ENCODE peak calls at places on chromosomes 5 and 9, in four cellular contexts. X is H9, C is H1, N is neuronal stem cell. I is an unnamed sample. For H3K79me1, the result is how much of the 10 kb centered on the place peaks cover.

GRCh38 chr5:104412649-104413240 is 850.2 kb upstream of the NUDT12 start:
- DNase-seq in X (peak), C (peak), N (peak), I (no peak)

GRCh38 chr5:67003906-67004729 is 192.5 kb downstream of the CD180 start:
- DNase-seq in X (peak), C (peak), N (peak), I (peak)

GRCh38 chr5:124901081-124901480 is 154.6 kb upstream of the ZNF608 start:
- DNase-seq in X (no peak), C (no peak), N (no peak), I (no peak)

GRCh38 chr9:128540630-128541355 is 11.6 kb upstream of the SPTAN1 start:
- DNase-seq in X (no peak), C (no peak), N (no peak), I (no peak)

GRCh38 chr5:1183424-1184162 is 17.8 kb upstream of the SLC6A19 start:
- DNase-seq in X (no peak), C (no peak), N (no peak), I (no peak)

GRCh38 chr5:132327278-132327959 is 33.2 kb downstream of the SLC22A4 start:
- DNase-seq in X (no peak), C (no peak), N (no peak), I (no peak)

GRCh38 chr5:106047341-106047740 is 1623.4 kb downstream of the EFNA5 start:
- DNase-seq in X (no peak), C (no peak), N (no peak), I (no peak)

GRCh38 chr9:14926941-14927624 is 16.9 kb upstream of the FREM1 start:
- DNase-seq in X (no peak), C (no peak), N (no peak), I (no peak)

GRCh38 chr9:72509053-72509452 is 12.4 kb upstream of the TMC1 start:
- DNase-seq in X (no peak), C (no peak), N (no peak), I (peak)

GRCh38 chr9:131237931-131238401 is 38.3 kb downstream of the FAM78A start:
- DNase-seq in X (peak), C (no peak), N (peak), I (peak)

GRCh38 chr9:131236761-131237160 is 39.5 kb downstream of the FAM78A start:
- DNase-seq in X (no peak), C (no peak), N (no peak), I (no peak)

GRCh38 chr9:131239307-131239975 is 36.9 kb downstream of the FAM78A start:
- DNase-seq in X (no peak), C (no peak), N (no peak), I (no peak)

GRCh38 chr9:131237311-131237710 is 39.0 kb downstream of the FAM78A start:
- DNase-seq in X (no peak), C (no peak), N (no peak), I (no peak)

DNA sequence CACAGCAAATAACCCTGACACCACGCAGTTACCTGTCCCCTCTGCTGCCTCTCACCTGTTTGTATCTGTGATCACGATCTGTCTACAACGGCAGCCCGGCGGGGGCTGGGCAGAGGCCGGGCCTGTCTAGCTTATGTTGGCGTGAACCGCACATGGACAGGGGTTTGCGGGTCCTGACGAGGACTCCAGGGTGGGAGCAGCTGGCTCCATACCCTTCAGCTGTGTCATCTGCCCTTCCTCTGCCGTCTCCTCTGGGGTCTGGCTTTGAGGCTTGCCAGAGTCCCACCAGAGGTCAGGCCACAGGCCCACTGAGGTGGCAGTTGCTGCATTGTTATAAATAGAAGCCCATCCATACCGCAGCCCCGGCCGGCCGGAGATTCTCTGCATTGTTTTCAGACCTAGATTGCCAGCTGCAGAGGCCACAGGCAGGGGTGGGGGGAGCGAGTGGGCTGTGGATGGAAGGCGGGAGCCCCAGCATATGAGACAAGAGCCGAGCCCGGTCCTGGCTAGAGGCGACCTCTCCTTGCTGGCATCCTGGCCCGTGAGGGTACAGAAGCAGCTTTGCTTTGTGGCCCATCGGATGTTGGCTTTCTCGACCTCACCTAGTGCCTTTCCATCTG is 37.8 kb downstream of the FAM78A start:
- DNase-seq in X (no peak), C (no peak), N (peak), I (no peak)
- H2BK12ac ChIP-seq in X (no peak), C (peak), N (peak), I (no peak)

DNA sequence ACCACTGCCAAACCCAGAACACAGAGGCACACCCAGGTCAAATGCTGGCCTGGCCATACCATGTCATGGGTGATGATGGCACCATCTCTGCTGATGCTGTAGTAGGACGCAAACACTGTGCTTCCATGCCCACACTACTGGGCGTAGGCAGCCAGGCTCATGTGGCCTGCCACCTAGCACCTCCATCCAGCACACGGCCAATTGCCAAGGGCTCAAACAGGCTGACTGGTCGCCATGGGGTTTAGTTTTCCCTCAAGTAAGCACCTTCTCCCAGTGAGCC is 39.4 kb downstream of the BICD2 start:
- DNase-seq in X (peak), C (no peak), N (no peak), I (no peak)
- H3K79me1 ChIP-seq in X (under half), C (under half), N (under half), I (under half)

GRCh38 chr9:92135576-92135975 is 20.4 kb upstream of the SPTLC1 start:
- DNase-seq in X (no peak), C (no peak), N (no peak), I (no peak)
- H2BK120ac ChIP-seq in X (no peak), C (no peak), N (no peak), I (no peak)

DNA sequence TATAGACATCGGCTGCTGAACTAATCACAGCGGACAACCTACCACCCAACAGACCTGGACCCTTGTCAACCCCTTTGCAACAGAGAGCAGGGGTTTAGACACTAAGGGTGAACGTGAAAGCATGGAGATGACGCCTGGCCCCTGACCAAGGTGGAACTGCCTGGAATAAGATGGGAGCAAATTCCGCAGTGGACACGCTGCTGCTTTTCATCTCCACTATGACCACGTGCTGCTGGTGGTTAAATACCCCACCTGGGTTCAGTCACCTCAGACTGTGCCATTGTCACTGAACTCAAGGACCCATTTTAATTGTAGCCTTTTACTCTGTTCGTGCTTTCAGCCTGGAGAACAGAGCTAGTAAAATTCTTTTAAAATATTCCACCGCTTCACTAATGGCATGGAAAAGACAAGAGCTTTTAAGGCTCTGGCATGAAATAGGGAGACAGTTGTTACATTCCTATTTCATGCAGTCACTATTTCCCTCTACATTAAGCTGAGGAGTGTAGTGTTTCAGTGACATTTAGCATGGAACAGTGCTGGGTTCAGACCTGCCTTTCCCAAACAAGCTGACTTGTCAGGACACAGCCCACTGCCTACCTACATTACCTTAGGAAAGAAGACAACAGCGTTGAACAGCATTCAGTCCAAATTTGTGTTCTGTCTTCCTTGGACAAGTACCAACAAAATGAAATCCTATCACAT is 96.8 kb downstream of the ANKRD18B start:
- DNase-seq in X (no peak), C (no peak), N (no peak), I (peak)
- H2BK12ac ChIP-seq in X (no peak), C (no peak), N (no peak), I (peak)

GRCh38 chr9:113979713-113980086 is 98.4 kb downstream of the AMBP start:
- DNase-seq in X (no peak), C (no peak), N (no peak), I (no peak)
- H3K79me1 ChIP-seq in X (under half), C (under half), N (under half), I (under half)